ENCODE peak calls at places on chromosomes 5 and 9, in four cellular contexts. E, Q, O and I are unnamed samples.
A peak's percentile ranks its signal among the peaks of the same experiment; 100 is the strongest.

GRCh38 chr5:176625966-176626875 is 4.1 kb downstream of the SNCB start:
- DNase-seq in E (no peak), Q (no peak), O (no peak), I (no peak)

GRCh38 chr9:3903906-3904305 is 378.1 kb upstream of the RFX3 start:
- DNase-seq in E (no peak), Q (no peak), O (no peak), I (no peak)

GRCh38 chr5:69517763-69518212 is 25.2 kb downstream of the OCLN start:
- DNase-seq in E (no peak), Q (no peak), O (peak; percentile 40), I (no peak)

GRCh38 chr9:34809504-34810186 is 99.7 kb upstream of the CCL21 start:
- DNase-seq in E (no peak), Q (no peak), O (peak; percentile 0), I (no peak)

GRCh38 chr9:107636596-107637405 is 147.2 kb upstream of the KLF4 start:
- DNase-seq in E (no peak), Q (no peak), O (peak; percentile 33), I (no peak)

GRCh38 chr5:78006449-78006848 is 230.3 kb upstream of the TBCA start:
- DNase-seq in E (no peak), Q (no peak), O (no peak), I (no peak)

GRCh38 chr9:13529321-13530104 is 250.0 kb upstream of the MPDZ start:
- DNase-seq in E (no peak), Q (no peak), O (no peak), I (no peak)

GRCh38 chr9:110114086-110114887 is 93.7 kb downstream of the C9orf152 start:
- DNase-seq in E (no peak), Q (no peak), O (peak; percentile 85), I (no peak)

GRCh38 chr5:133612021-133612860 is at the start of gene FSTL4:
- DNase-seq in E (peak; percentile 71), Q (no peak), O (no peak), I (no peak)

GRCh38 chr9:249025-249424 is 34.4 kb downstream of the DOCK8 start:
- DNase-seq in E (no peak), Q (no peak), O (no peak), I (no peak)

GRCh38 chr9:97864396-97864795 is 11.4 kb downstream of the FOXE1 start:
- DNase-seq in E (no peak), Q (no peak), O (no peak), I (no peak)

GRCh38 chr9:19155106-19155999 is 28.1 kb upstream of the PLIN2 start:
- DNase-seq in E (no peak), Q (no peak), O (no peak), I (no peak)

GRCh38 chr5:170413897-170414296 is 24.7 kb upstream of the KCNMB1 start:
- DNase-seq in E (no peak), Q (no peak), O (no peak), I (no peak)

GRCh38 chr5:16617272-16617973 is 626 bp upstream of the RETREG1 start:
- DNase-seq in E (no peak), Q (no peak), O (no peak), I (no peak)

GRCh38 chr5:16619136-16619535 is 2.3 kb upstream of the RETREG1 start:
- DNase-seq in E (no peak), Q (no peak), O (no peak), I (no peak)

GRCh38 chr5:16616536-16617271 is at the start of gene RETREG1:
- DNase-seq in E (peak; percentile 60), Q (peak; percentile 22), O (no peak), I (peak; percentile 87)

GRCh38 chr5:16618138-16618897 is 1.5 kb upstream of the RETREG1 start:
- DNase-seq in E (no peak), Q (no peak), O (no peak), I (no peak)

DNA sequence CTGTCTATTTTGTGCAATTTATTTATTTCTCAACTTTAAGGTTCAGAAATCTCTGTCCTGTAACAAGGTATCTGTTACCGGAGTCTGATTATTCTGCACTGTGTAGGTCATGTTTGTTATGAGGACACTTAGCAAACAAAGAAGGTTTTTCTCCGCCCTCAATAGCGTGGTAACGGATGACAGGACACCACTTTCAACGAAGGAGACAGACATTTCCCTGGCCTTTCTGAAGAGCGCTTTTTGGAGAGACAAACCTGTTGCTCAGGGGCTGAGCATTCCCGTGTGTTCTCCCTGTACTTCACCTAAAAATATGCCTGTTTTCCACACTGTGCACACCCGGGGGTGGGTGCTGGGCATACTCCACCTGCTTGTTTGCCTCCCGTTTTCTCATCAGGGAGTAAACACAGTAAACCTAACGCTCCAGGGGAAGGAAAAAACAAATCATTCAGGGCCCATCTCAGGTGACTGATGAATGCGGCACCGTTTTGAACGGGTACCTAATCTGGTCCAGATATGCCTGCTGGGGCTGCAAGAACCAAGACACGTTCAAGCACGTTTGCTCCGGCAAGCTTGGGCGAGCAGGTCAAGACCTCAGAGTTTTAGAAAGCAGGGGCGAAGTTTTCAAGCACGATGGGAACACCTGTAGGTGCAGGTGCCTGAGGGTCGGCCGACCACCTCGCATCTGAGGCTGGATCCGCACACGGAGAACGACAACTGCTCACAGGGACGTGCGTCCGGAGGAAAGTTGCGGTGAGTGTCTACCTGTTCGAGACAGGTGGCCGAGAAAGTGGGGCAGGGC is 861 bp downstream of the RETREG1 start:
- DNase-seq in E (no peak), Q (no peak), O (no peak), I (no peak)
- H3K4me1 ChIP-seq in E (no peaks in the 10 kb centered on the region), Q (no peaks in the 10 kb centered on the region), O (peaks cover 2% of the 10 kb centered on the region), I (no peaks in the 10 kb centered on the region)

GRCh38 chr9:5760338-5760737 is 72.6 kb downstream of the ERMP1 start:
- DNase-seq in E (no peak), Q (no peak), O (no peak), I (no peak)
- H3K4me1 ChIP-seq in E (no peaks in the 10 kb centered on the region), Q (no peaks in the 10 kb centered on the region), O (no peaks in the 10 kb centered on the region), I (no peaks in the 10 kb centered on the region)

DNA sequence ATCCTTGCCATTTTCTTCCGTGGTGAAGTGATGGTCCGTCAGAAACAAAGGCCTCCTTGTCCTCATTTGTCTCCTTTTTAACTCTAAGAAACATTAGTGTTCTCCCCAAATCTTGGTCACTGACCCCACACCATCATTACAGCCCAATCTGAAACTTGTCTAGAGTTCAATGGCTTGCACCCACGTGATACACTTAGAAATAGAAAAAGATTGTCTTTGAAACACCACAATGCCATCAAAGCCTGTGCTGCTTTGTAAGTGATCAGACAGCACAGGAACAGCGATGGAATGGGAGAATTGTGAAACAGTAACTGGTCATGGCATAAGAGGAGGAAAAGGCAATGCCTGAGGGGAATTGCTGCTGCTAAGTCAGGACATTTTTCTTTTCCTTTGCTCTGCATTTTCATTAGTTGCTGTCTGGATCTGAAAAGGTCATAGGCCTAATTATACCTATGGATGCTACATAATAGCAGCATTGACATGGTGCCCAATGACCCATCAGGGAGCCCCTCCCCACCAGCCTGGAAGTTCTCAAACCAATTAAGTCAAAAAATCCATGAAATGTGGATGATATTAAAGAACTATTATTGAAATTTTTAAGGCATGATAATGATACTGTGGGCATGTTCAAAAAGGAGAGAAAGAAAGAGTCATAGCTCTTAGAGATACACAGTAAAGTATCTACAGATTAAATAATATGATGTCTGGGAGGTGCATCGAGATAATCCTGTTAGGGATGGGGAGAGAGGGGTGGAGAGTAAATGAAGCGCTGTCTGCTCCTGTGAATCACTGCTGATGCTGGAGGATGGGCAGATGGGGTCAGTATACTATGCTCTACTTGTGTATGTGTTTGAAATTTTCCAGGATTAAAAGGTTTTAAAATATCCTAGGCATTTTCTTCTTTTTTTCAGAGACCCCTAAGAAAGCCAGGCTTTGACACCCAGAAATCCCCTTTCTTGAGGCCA is 83.6 kb downstream of the ENC1 start:
- DNase-seq in E (no peak), Q (no peak), O (peak; percentile 48), I (no peak)
- H3K4me1 ChIP-seq in E (no peaks in the 10 kb centered on the region), Q (no peaks in the 10 kb centered on the region), O (no peaks in the 10 kb centered on the region), I (no peaks in the 10 kb centered on the region)

GRCh38 chr9:137947012-137947411 is 69.4 kb downstream of the CACNA1B start:
- DNase-seq in E (no peak), Q (no peak), O (no peak), I (no peak)
- H3K4me1 ChIP-seq in E (no peaks in the 10 kb centered on the region), Q (no peaks in the 10 kb centered on the region), O (no peaks in the 10 kb centered on the region), I (no peaks in the 10 kb centered on the region)

DNA sequence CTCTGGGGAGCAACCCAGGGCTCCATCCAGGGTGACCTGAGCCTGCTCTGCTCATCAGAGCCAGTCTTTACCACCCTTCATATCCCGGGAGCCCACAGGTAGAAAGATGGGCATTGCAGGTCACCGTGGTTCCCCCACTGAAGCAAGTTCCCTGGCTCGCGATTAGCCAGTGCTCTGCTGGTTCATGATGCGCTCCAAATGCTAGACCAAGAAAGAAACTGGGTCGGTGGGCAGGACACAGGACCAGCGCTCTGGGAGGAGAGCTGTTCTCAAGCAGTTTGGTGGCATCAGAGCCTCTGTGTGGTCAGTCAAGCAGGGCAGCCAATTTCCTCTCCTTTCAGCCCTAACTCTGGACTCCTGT is 156.5 kb downstream of the RGS3 start:
- DNase-seq in E (no peak), Q (no peak), O (no peak), I (no peak)
- H3K4me1 ChIP-seq in E (peaks cover 23% of the 10 kb centered on the region), Q (peaks cover 5% of the 10 kb centered on the region), O (peaks cover 40% of the 10 kb centered on the region), I (no peaks in the 10 kb centered on the region)

GRCh38 chr5:82551220-82551619 is 273.1 kb upstream of the RPS23 start:
- DNase-seq in E (no peak), Q (no peak), O (no peak), I (no peak)
- H3K4me1 ChIP-seq in E (no peaks in the 10 kb centered on the region), Q (no peaks in the 10 kb centered on the region), O (no peaks in the 10 kb centered on the region), I (peaks cover 2% of the 10 kb centered on the region)

GRCh38 chr5:154479160-154479943 is 1.3 kb upstream of the HAND1 start:
- DNase-seq in E (no peak), Q (no peak), O (no peak), I (no peak)
- H3K4me1 ChIP-seq in E (peaks cover 26% of the 10 kb centered on the region), Q (no peaks in the 10 kb centered on the region), O (peaks cover 2% of the 10 kb centered on the region), I (no peaks in the 10 kb centered on the region)